ENCODE peak calls at places on chromosome 19, in seven cellular contexts. Q is adrenal gland, E is NCI-H510A, G is tibial artery, W is GM19239, R is cardiac fibroblast, M is A549. V is an unnamed sample.

GRCh38 chr19:42409477-42409876 is 17.7 kb downstream of the LIPE start:
- DNase-seq in W (no peak), M (no peak), E (no peak), R (no peak), G (no peak), Q (peak; percentile 71), V (no peak)

GRCh38 chr19:16594131-16594586 is 21.9 kb upstream of the SLC35E1 start:
- DNase-seq in G (no peak), M (no peak), Q (no peak), R (no peak), E (no peak), W (no peak), V (no peak)

GRCh38 chr19:32642771-32643170 is 32.2 kb downstream of the ANKRD27 start:
- DNase-seq in M (no peak), R (no peak), E (no peak), W (no peak), G (no peak), Q (no peak), V (no peak)

GRCh38 chr19:27884376-27884775 is 1328.6 kb downstream of the UQCRFS1 start:
- DNase-seq in R (no peak), M (no peak), W (no peak), G (no peak), Q (no peak), E (no peak), V (no peak)

GRCh38 chr19:10600149-10600548 is 13.0 kb upstream of the AP1M2 start:
- DNase-seq in G (no peak), E (no peak), M (no peak), Q (no peak), R (no peak), W (no peak), V (no peak)

GRCh38 chr19:38929929-38930775 is at the start of gene SARS2:
- DNase-seq in G (peak; percentile 91), E (peak; percentile 75), M (peak; percentile 98), R (peak; percentile 97), Q (peak; percentile 94), W (peak; percentile 86), V (peak; percentile 93)

GRCh38 chr19:4471400-4472173 is 510 bp upstream of the HDGFL2 start:
- DNase-seq in W (peak; percentile 90), M (peak; percentile 96), Q (peak; percentile 99), R (peak; percentile 100), E (peak; percentile 100), G (peak; percentile 99), V (peak; percentile 100)

GRCh38 chr19:36136975-36137686 is 2.7 kb upstream of the CAPNS1 start:
- DNase-seq in E (no peak), R (peak; percentile 73), M (peak; percentile 96), Q (peak; percentile 95), G (peak; percentile 47), W (no peak), V (peak; percentile 98)

GRCh38 chr19:41706741-41707501 is 1.5 kb upstream of the CEACAM5 start:
- DNase-seq in M (peak; percentile 99), R (peak; percentile 6), E (peak; percentile 52), G (no peak), Q (peak; percentile 47), W (peak; percentile 80), V (peak; percentile 58)

V was measured in epithelial cell of esophagus.